ENCODE peak calls at places on chromosomes 1 and 21, in seven cellular contexts. One of them, this sample, is unnamed.

GRCh38 chr1:201648066-201648910 is 109.4 kb downstream of the NAV1 start:
- DNase-seq in adrenal gland: peak; percentile 45
- DNase-seq in aorta: peak; percentile 67
- DNase-seq in lower lobe of right lung: peak; percentile 55
- DNase-seq in coronary artery: no peak
- DNase-seq in body of pancreas: peak; percentile 42
- DNase-seq in ovary: peak; percentile 29
- DNase-seq in this sample: no peak

GRCh38 chr1:239185245-239185619 is 201.1 kb upstream of the CHRM3 start:
- DNase-seq in body of pancreas: no peak
- DNase-seq in lower lobe of right lung: no peak
- DNase-seq in coronary artery: no peak
- DNase-seq in ovary: no peak
- DNase-seq in aorta: no peak
- DNase-seq in adrenal gland: no peak
- DNase-seq in this sample: no peak

GRCh38 chr1:4726620-4727341 is 72.4 kb downstream of the AJAP1 start:
- DNase-seq in coronary artery: no peak
- DNase-seq in aorta: no peak
- DNase-seq in lower lobe of right lung: no peak
- DNase-seq in adrenal gland: no peak
- DNase-seq in body of pancreas: no peak
- DNase-seq in ovary: no peak
- DNase-seq in this sample: no peak

GRCh38 chr1:34406377-34406776 is 229.7 kb downstream of the C1orf94 start:
- DNase-seq in ovary: no peak
- DNase-seq in coronary artery: no peak
- DNase-seq in adrenal gland: no peak
- DNase-seq in aorta: no peak
- DNase-seq in lower lobe of right lung: no peak
- DNase-seq in body of pancreas: no peak
- DNase-seq in this sample: no peak

GRCh38 chr1:55585402-55585792 is 370.2 kb upstream of the USP24 start:
- DNase-seq in aorta: no peak
- DNase-seq in adrenal gland: no peak
- DNase-seq in ovary: no peak
- DNase-seq in coronary artery: no peak
- DNase-seq in lower lobe of right lung: no peak
- DNase-seq in body of pancreas: no peak
- DNase-seq in this sample: no peak

GRCh38 chr1:211468595-211468994 is 23.4 kb downstream of the RD3 start:
- DNase-seq in body of pancreas: no peak
- DNase-seq in lower lobe of right lung: no peak
- DNase-seq in adrenal gland: peak; percentile 61
- DNase-seq in aorta: peak; percentile 68
- DNase-seq in ovary: no peak
- DNase-seq in coronary artery: no peak
- DNase-seq in this sample: no peak

GRCh38 chr1:51487628-51488027 is 31.4 kb downstream of the EPS15 start:
- DNase-seq in adrenal gland: no peak
- DNase-seq in ovary: no peak
- DNase-seq in coronary artery: no peak
- DNase-seq in body of pancreas: no peak
- DNase-seq in aorta: no peak
- DNase-seq in lower lobe of right lung: no peak
- DNase-seq in this sample: no peak

GRCh38 chr21:28632718-28633408 is 359.8 kb downstream of the LTN1 start:
- DNase-seq in ovary: no peak
- DNase-seq in aorta: no peak
- DNase-seq in body of pancreas: no peak
- DNase-seq in adrenal gland: no peak
- DNase-seq in coronary artery: no peak
- DNase-seq in lower lobe of right lung: no peak
- DNase-seq in this sample: no peak

GRCh38 chr21:22806278-22806677 is 1808.1 kb downstream of the NCAM2 start:
- DNase-seq in ovary: no peak
- DNase-seq in adrenal gland: no peak
- DNase-seq in coronary artery: no peak
- DNase-seq in aorta: no peak
- DNase-seq in lower lobe of right lung: no peak
- DNase-seq in body of pancreas: no peak
- DNase-seq in this sample: no peak

GRCh38 chr21:38306833-38307232 is 50.0 kb downstream of the KCNJ15 start:
- DNase-seq in body of pancreas: no peak
- DNase-seq in aorta: no peak
- DNase-seq in adrenal gland: no peak
- DNase-seq in lower lobe of right lung: no peak
- DNase-seq in ovary: no peak
- DNase-seq in coronary artery: no peak
- DNase-seq in this sample: no peak

GRCh38 chr1:187001198-187001904 is 172.6 kb downstream of the PLA2G4A start:
- DNase-seq in body of pancreas: no peak
- DNase-seq in coronary artery: no peak
- DNase-seq in ovary: no peak
- DNase-seq in aorta: no peak
- DNase-seq in adrenal gland: no peak
- DNase-seq in lower lobe of right lung: no peak
- DNase-seq in this sample: no peak

GRCh38 chr1:227094249-227094966 is 154.3 kb downstream of the COQ8A start:
- DNase-seq in ovary: no peak
- DNase-seq in lower lobe of right lung: no peak
- DNase-seq in body of pancreas: peak; percentile 28
- DNase-seq in coronary artery: no peak
- DNase-seq in aorta: no peak
- DNase-seq in adrenal gland: no peak
- DNase-seq in this sample: no peak

GRCh38 chr1:209318302-209319056 is 265.0 kb upstream of the CAMK1G start:
- DNase-seq in coronary artery: no peak
- DNase-seq in adrenal gland: no peak
- DNase-seq in lower lobe of right lung: no peak
- DNase-seq in body of pancreas: no peak
- DNase-seq in aorta: no peak
- DNase-seq in ovary: no peak
- DNase-seq in this sample: no peak

GRCh38 chr1:16189003-16189402 is 23.4 kb downstream of the ARHGEF19 start:
- DNase-seq in body of pancreas: no peak
- DNase-seq in coronary artery: no peak
- DNase-seq in adrenal gland: no peak
- DNase-seq in lower lobe of right lung: no peak
- DNase-seq in ovary: no peak
- DNase-seq in aorta: no peak
- DNase-seq in this sample: no peak

GRCh38 chr1:203368624-203369451 is 17.9 kb upstream of the FMOD start:
- DNase-seq in aorta: peak; percentile 75
- DNase-seq in ovary: peak; percentile 81
- DNase-seq in adrenal gland: peak; percentile 66
- DNase-seq in coronary artery: no peak
- DNase-seq in body of pancreas: no peak
- DNase-seq in lower lobe of right lung: peak; percentile 55
- DNase-seq in this sample: peak; percentile 96

GRCh38 chr1:19374402-19374801 is 62.3 kb downstream of the SLC66A1 start:
- DNase-seq in coronary artery: no peak
- DNase-seq in ovary: no peak
- DNase-seq in lower lobe of right lung: no peak
- DNase-seq in body of pancreas: no peak
- DNase-seq in aorta: no peak
- DNase-seq in adrenal gland: no peak
- DNase-seq in this sample: no peak

GRCh38 chr1:41356752-41357151 is 4.5 kb upstream of the FOXO6 start:
- DNase-seq in aorta: no peak
- DNase-seq in coronary artery: no peak
- DNase-seq in ovary: no peak
- DNase-seq in body of pancreas: peak; percentile 2
- DNase-seq in lower lobe of right lung: no peak
- DNase-seq in adrenal gland: no peak
- DNase-seq in this sample: no peak

GRCh38 chr21:39441502-39442475 is 3.8 kb downstream of the LCA5L start:
- DNase-seq in ovary: no peak
- DNase-seq in adrenal gland: peak; percentile 65
- DNase-seq in lower lobe of right lung: no peak
- DNase-seq in aorta: no peak
- DNase-seq in coronary artery: no peak
- DNase-seq in body of pancreas: no peak
- DNase-seq in this sample: no peak

DNA sequence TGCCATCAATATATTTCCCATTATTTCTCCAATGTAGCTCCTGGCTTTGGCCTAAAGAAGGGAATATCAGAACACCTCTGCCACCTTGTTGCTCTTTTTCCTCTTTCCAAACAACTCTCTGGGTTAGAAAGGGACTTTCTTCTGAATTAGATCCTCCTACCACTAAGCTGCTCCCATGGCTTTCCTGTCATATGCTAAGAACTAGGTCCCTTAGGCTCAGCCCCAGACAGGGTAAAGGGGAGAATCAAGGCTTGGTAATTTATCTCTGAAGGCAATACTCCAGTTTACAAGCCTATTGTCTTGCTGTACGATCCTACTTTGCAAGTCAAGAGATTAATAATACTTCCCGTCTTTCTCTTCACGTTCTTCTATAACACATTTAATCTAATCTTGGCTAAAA is 373.2 kb upstream of the DAB1 start:
- DNase-seq in adrenal gland: no peak
- DNase-seq in lower lobe of right lung: no peak
- DNase-seq in aorta: no peak
- DNase-seq in body of pancreas: no peak
- DNase-seq in ovary: no peak
- DNase-seq in coronary artery: no peak
- DNase-seq in this sample: no peak
- H3K27ac ChIP-seq in adrenal gland: no peak overlapping the region
- H3K27ac ChIP-seq in lower lobe of right lung: no peak overlapping the region
- H3K27ac ChIP-seq in aorta: no peak overlapping the region
- H3K27ac ChIP-seq in body of pancreas: no peak overlapping the region
- H3K27ac ChIP-seq in ovary: no peak overlapping the region
- H3K27ac ChIP-seq in coronary artery: no peak overlapping the region
- H3K27ac ChIP-seq in this sample: no peak overlapping the region

GRCh38 chr1:66770240-66770639 is 18.0 kb downstream of the DYNLT5 start:
- DNase-seq in adrenal gland: no peak
- DNase-seq in coronary artery: no peak
- DNase-seq in ovary: no peak
- DNase-seq in lower lobe of right lung: no peak
- DNase-seq in aorta: no peak
- DNase-seq in body of pancreas: no peak
- DNase-seq in this sample: no peak
- H3K4me3 ChIP-seq in adrenal gland: no peak overlapping the region
- H3K4me3 ChIP-seq in coronary artery: no peak overlapping the region
- H3K4me3 ChIP-seq in ovary: no peak overlapping the region
- H3K4me3 ChIP-seq in lower lobe of right lung: no peak overlapping the region
- H3K4me3 ChIP-seq in aorta: no peak overlapping the region
- H3K4me3 ChIP-seq in body of pancreas: no peak overlapping the region
- H3K4me3 ChIP-seq in this sample: no peak overlapping the region

GRCh38 chr1:32094721-32095521 is 12.9 kb upstream of the KPNA6 start:
- DNase-seq in coronary artery: no peak
- DNase-seq in adrenal gland: no peak
- DNase-seq in lower lobe of right lung: no peak
- DNase-seq in aorta: no peak
- DNase-seq in ovary: no peak
- DNase-seq in body of pancreas: peak; percentile 41
- DNase-seq in this sample: no peak
- H3K27ac ChIP-seq in coronary artery: no peak overlapping the region
- H3K27ac ChIP-seq in adrenal gland: no peak overlapping the region
- H3K27ac ChIP-seq in lower lobe of right lung: no peak overlapping the region
- H3K27ac ChIP-seq in aorta: no peak overlapping the region
- H3K27ac ChIP-seq in ovary: no peak overlapping the region
- H3K27ac ChIP-seq in body of pancreas: peak overlapping the region; percentile 62
- H3K27ac ChIP-seq in this sample: no peak overlapping the region

GRCh38 chr1:29349871-29350491 is 113.7 kb downstream of the PTPRU start:
- DNase-seq in lower lobe of right lung: no peak
- DNase-seq in coronary artery: no peak
- DNase-seq in body of pancreas: no peak
- DNase-seq in aorta: no peak
- DNase-seq in ovary: no peak
- DNase-seq in adrenal gland: no peak
- DNase-seq in this sample: no peak
- H3K4me3 ChIP-seq in lower lobe of right lung: no peak overlapping the region
- H3K4me3 ChIP-seq in coronary artery: no peak overlapping the region
- H3K4me3 ChIP-seq in body of pancreas: no peak overlapping the region
- H3K4me3 ChIP-seq in aorta: no peak overlapping the region
- H3K4me3 ChIP-seq in ovary: no peak overlapping the region
- H3K4me3 ChIP-seq in adrenal gland: no peak overlapping the region
- H3K4me3 ChIP-seq in this sample: no peak overlapping the region

This sample was measured in right atrium auricular region.